ENCODE peak calls at places on chromosomes 11 and 22, in four cellular contexts. A is HCT116, Q is IMR-90, W is GM23338. M is an unnamed sample.

GRCh38 chr11:35787626-35788025 is 125.1 kb downstream of the TRIM44 start:
- DNase-seq in A (no peak), Q (no peak), W (no peak), M (no peak)

GRCh38 chr11:78168539-78169477 is 19.6 kb downstream of the KCTD21 start:
- DNase-seq in A (no peak), Q (peak; percentile 88), W (no peak), M (peak; percentile 94)

GRCh38 chr11:8098879-8099278 is 17.9 kb downstream of the TUB start:
- DNase-seq in A (no peak), Q (peak; percentile 33), W (no peak), M (peak; percentile 42)

GRCh38 chr11:100808904-100809491 is 121.9 kb downstream of the ARHGAP42 start:
- DNase-seq in A (no peak), Q (peak; percentile 76), W (peak; percentile 20), M (peak; percentile 52)

GRCh38 chr11:111851636-111852035 is 19.7 kb downstream of the ALG9 start:
- DNase-seq in A (no peak), Q (peak; percentile 35), W (peak; percentile 32), M (peak; percentile 52)

GRCh38 chr11:3609416-3610265 is 32.2 kb downstream of the ART5 start:
- DNase-seq in A (peak; percentile 35), Q (peak; percentile 37), W (peak; percentile 76), M (peak; percentile 42)

GRCh38 chr11:114099392-114100178 is 40.1 kb downstream of the ZBTB16 start:
- DNase-seq in A (no peak), Q (no peak), W (no peak), M (peak; percentile 46)

GRCh38 chr11:121688860-121689614 is 236.3 kb upstream of the SORL1-AS1 start:
- DNase-seq in A (peak; percentile 79), Q (no peak), W (peak; percentile 32), M (no peak)

GRCh38 chr11:64372802-64373597 is 14.0 kb downstream of the RPS6KA4 start:
- DNase-seq in A (peak; percentile 92), Q (no peak), W (peak; percentile 60), M (peak; percentile 37)

GRCh38 chr11:130874396-130874795 is 41.9 kb downstream of the SNX19 start:
- DNase-seq in A (no peak), Q (peak; percentile 72), W (no peak), M (no peak)

GRCh38 chr22:25564979-25565677 is 653 bp downstream of the GRK3 start:
- DNase-seq in A (no peak), Q (no peak), W (peak; percentile 91), M (no peak)

GRCh38 chr11:12968101-12968500 is 41.0 kb upstream of the RASSF10 start:
- DNase-seq in A (no peak), Q (no peak), W (no peak), M (no peak)

GRCh38 chr11:803467-803742 is 1.6 kb downstream of the PIDD1 start:
- DNase-seq in A (no peak), Q (no peak), W (no peak), M (no peak)

DNA sequence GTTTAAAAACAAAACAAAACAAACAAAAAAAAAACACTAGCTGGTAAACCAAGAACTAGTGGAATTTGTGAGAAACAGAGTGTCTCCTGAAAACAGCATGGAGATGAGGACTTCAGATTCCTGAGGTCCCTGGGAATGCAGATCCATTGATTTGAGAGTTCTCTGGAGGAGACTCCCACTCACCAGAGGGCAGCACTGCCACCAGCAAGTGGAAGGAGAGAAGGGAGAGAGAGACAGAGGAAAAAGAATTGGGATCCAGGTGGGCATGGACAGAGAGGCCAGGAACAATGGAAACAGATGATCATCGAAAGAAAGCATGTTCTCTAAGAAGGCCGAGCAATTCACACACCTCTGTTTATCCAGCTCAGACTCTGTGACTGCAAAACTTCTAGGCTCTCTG is 31.8 kb downstream of the ETS1 start:
- DNase-seq in A (peak; percentile 13), Q (no peak), W (peak; percentile 68), M (peak; percentile 32)
- TF ChIP-seq CTCF in A (peak; percentile 46), Q (peak; percentile 37), W (peak; percentile 69), M (peak; percentile 43)

DNA sequence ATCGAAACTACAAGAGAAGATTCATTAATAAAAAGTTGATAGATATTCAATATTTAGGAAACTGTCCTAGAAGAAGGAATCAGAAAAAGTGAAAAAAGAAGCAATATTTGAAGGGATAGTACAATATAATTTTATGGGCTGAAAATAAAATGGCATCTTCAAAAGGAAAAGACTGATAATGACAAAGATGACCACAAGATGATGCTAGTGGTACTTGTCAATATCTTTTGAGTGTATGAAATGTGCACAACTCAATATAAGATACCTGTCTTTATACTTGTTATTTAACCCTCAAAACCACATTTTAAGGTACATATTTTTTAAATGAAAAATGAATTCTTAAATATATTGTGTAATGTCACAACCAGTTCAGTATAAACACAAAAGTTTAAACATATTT is 1059.6 kb upstream of the RAG2 start:
- DNase-seq in A (no peak), Q (peak; percentile 25), W (no peak), M (peak; percentile 2)
- TF ChIP-seq CTCF in A (no peak), Q (peak; percentile 56), W (peak; percentile 35), M (peak; percentile 28)

DNA sequence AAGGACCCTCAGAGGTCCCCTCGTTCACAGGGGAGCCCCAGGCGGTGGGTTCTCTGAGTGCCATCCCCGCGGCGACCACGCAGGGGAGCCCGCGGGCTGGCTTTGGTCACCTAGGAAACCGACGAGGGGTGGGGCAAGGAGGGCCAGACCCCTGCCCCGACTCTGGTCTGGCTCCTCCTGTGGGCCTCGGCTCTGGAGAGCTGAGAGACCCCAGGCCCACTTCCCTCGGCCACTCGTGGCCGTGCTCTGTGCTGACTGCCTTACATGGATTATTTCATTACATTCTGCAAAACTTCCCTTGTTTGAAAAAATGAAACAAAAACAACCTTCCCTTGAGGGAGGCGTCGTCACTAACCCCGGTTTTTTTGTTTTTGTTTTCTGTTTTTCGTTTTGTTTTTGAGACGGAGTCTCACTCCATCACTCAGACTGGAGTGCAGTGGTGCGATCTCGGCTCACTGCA is 15.2 kb upstream of the CYTH4 start:
- DNase-seq in A (no peak), Q (no peak), W (peak; percentile 84), M (no peak)
- TF ChIP-seq CTCF in A (peak; percentile 76), Q (peak; percentile 72), W (peak; percentile 64), M (peak; percentile 75)

DNA sequence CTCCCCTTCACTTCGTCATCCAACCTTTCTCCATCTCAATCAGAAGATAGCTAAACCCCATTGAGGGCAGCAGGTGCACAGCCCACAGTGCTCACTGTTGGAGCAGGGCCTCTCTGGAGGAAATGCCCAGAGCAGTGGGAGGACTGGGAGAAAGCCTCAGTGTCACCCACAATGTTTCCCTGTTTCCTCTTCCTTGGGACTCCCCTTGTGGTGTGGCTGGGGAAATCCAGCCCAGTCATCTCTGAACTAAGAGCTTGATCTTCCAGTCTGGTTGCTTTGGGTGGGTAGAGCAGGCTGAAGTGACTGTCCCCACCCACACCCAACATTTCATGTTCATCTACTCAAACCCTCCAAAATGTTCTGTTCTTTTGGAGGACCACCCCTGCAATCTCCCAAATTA is 29.8 kb upstream of the EED start:
- DNase-seq in A (no peak), Q (no peak), W (no peak), M (no peak)
- TF ChIP-seq CTCF in A (peak; percentile 7), Q (no peak), W (no peak), M (no peak)

GRCh38 chr22:41193829-41194228 is 11.3 kb upstream of the L3MBTL2 start:
- DNase-seq in A (no peak), Q (no peak), W (no peak), M (no peak)

GRCh38 chr22:41201146-41201545 is 4.0 kb upstream of the L3MBTL2 start:
- DNase-seq in A (no peak), Q (no peak), W (no peak), M (no peak)

GRCh38 chr22:41191467-41191866 is 13.6 kb upstream of the L3MBTL2 start:
- DNase-seq in A (no peak), Q (no peak), W (no peak), M (no peak)

GRCh38 chr22:41197808-41198585 is 7.1 kb upstream of the L3MBTL2 start:
- DNase-seq in A (no peak), Q (no peak), W (peak; percentile 56), M (no peak)

DNA sequence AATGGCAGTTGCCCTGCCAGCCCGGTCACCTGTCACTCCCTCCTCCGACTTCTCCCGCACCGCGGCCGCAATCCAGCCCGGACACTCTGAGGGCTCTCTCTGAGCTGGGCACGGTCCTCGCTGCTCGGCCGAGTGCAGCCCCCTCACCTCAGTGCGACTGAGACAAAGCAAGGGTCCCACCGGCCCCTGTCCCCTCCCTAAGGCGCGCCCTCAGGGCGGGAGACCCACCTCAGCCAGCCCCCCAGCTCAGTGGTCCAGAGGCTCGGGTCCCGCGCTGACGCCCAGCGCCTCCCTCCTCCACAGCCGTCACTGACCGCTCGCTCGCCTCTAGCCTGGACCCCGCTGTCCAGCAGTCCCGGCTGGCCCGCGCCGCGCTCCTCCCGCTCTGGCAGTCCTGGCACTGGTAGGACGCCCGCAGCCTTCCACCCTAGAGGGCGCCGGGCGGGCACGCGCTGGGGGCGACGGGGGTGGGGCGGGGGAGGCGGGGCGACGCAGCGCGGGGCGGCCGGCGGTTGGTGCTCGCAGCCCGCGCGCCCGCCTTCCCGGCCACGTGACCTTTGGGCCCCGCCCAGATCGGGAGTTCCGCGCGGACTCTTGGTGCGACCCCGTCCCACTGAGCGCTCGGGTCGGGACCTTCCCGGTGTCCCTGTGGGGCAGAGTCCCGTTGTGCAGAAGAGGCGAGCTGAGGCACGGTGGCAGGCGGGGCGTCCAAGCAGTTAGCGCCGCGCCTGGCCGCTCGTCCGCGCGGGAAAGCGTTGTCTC is 7.9 kb upstream of the L3MBTL2 start:
- DNase-seq in A (no peak), Q (peak; percentile 35), W (peak; percentile 89), M (peak; percentile 27)
- TF ChIP-seq CTCF in A (no peak), Q (peak; percentile 6), W (no peak), M (no peak)

M was measured in fibroblast of mammary gland.